ENCODE peak calls at places on chromosomes 16 and 17, in seven cellular contexts. M is esophagus squamous epithelium; Z is PC-9; N is upper lobe of right lung; C is CD8-positive, alpha-beta memory T cell; G is adipocyte; H is GM23248. Q is an unnamed sample.

GRCh38 chr17:66711936-66712335 is 123.0 kb upstream of the CACNG5 start:
- DNase-seq in H (no peak), N (peak; percentile 73), C (no peak), G (no peak), M (no peak), Z (peak; percentile 40), Q (no peak)

GRCh38 chr17:42937712-42938596 is 26.3 kb downstream of the AARSD1 start:
- DNase-seq in N (no peak), H (peak; percentile 80), Z (no peak), G (peak; percentile 83), M (no peak), C (peak; percentile 15), Q (peak; percentile 35)

GRCh38 chr17:71447644-71448043 is 673.2 kb upstream of the SOX9 start:
- DNase-seq in M (no peak), N (no peak), Z (peak; percentile 60), G (no peak), C (no peak), H (no peak), Q (no peak)

GRCh38 chr16:84299734-84300440 is 5.2 kb downstream of the WFDC1 start:
- DNase-seq in C (no peak), H (no peak), Z (no peak), M (no peak), G (no peak), N (no peak), Q (no peak)

GRCh38 chr16:28180660-28181556 is 30.9 kb downstream of the XPO6 start:
- DNase-seq in C (no peak), N (no peak), Z (no peak), H (peak; percentile 37), G (peak; percentile 59), M (no peak), Q (peak; percentile 33)

GRCh38 chr17:336110-337021 is 16.2 kb downstream of the RPH3AL start:
- DNase-seq in N (peak; percentile 92), Z (no peak), G (no peak), H (no peak), M (no peak), C (peak; percentile 76), Q (no peak)

GRCh38 chr16:52515068-52515671 is 31.8 kb downstream of the TOX3 start:
- DNase-seq in N (no peak), C (no peak), M (no peak), H (peak; percentile 4), Z (no peak), G (peak; percentile 1), Q (no peak)

GRCh38 chr16:78198299-78198698 is 98.8 kb downstream of the WWOX start:
- DNase-seq in Z (no peak), N (no peak), G (no peak), H (no peak), M (no peak), C (no peak), Q (no peak)

GRCh38 chr17:58329808-58330543 is 1.4 kb upstream of the TSPOAP1 start:
- DNase-seq in C (no peak), N (no peak), G (no peak), H (no peak), M (no peak), Z (no peak), Q (no peak)

GRCh38 chr17:38579934-38580333 is 25.8 kb downstream of the SRCIN1 start:
- DNase-seq in G (no peak), Z (no peak), H (peak; percentile 73), C (no peak), N (no peak), M (no peak), Q (peak; percentile 81)

DNA sequence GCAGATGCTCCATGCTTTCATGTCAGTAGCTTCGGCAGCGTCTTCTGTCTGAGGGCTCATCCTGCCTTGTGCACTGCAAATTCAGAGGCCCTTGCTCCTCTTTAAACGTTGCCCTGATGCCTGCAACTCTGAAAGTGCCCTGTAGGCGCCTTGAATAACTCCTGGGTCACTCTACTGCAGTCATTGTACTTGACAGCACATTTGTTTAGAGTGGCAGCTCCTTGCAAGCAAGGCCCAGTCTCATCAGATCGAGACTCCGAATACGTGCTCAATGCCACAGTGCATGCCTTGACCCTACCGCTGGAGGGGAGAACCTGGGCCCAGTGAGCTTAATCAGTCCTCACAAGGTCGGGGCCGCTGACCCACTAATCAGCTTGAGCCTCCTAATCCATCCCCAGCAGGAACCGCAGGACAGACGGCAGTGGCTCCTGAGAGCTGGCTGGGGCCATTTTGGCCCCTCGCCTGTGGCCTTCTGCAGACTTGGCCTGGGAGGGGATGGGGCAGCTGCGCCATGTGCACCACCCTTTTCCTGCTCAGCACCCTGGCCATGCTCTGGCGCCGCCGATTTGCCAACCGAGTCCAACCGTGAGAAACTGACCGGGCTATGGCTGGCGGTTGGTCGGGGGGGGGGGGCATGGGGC is at the start of gene PRCD:
- DNase-seq in Z (no peak), H (no peak), C (no peak), M (no peak), G (no peak), N (no peak), Q (no peak)
- H3K4me3 ChIP-seq in Z (peak within 1 kb of the TSS; percentile 38), H (peak within 1 kb of the TSS; percentile 67), C (no peak within 1 kb of the TSS), M (peak within 1 kb of the TSS; percentile 54), G (peak within 1 kb of the TSS; percentile 75), N (peak within 1 kb of the TSS; percentile 43), Q (peak within 1 kb of the TSS; percentile 26)

GRCh38 chr16:74743668-74744299 is 30.8 kb downstream of the FA2H start:
- DNase-seq in Z (peak; percentile 97), N (peak; percentile 82), M (no peak), C (no peak), H (peak; percentile 50), G (peak; percentile 50), Q (peak; percentile 60)
- H3K27me3 ChIP-seq in Z (no peaks in the 10 kb centered on the region), N (no peaks in the 10 kb centered on the region), M (peaks cover 8% of the 10 kb centered on the region), C (no peaks in the 10 kb centered on the region), H (no peaks in the 10 kb centered on the region), G (peaks cover 12% of the 10 kb centered on the region), Q (no peaks in the 10 kb centered on the region)

GRCh38 chr17:21816592-21817567 is 124.6 kb downstream of the KCNJ18 start:
- DNase-seq in N (no peak), G (no peak), H (no peak), M (no peak), Z (peak; percentile 28), C (no peak), Q (no peak)

GRCh38 chr17:21814776-21815175 is 122.5 kb downstream of the KCNJ18 start:
- DNase-seq in M (no peak), Z (no peak), C (no peak), H (no peak), N (no peak), G (no peak), Q (no peak)

GRCh38 chr17:21817791-21818364 is 125.6 kb downstream of the KCNJ18 start:
- DNase-seq in G (no peak), N (no peak), M (no peak), H (no peak), Z (peak; percentile 29), C (no peak), Q (no peak)

DNA sequence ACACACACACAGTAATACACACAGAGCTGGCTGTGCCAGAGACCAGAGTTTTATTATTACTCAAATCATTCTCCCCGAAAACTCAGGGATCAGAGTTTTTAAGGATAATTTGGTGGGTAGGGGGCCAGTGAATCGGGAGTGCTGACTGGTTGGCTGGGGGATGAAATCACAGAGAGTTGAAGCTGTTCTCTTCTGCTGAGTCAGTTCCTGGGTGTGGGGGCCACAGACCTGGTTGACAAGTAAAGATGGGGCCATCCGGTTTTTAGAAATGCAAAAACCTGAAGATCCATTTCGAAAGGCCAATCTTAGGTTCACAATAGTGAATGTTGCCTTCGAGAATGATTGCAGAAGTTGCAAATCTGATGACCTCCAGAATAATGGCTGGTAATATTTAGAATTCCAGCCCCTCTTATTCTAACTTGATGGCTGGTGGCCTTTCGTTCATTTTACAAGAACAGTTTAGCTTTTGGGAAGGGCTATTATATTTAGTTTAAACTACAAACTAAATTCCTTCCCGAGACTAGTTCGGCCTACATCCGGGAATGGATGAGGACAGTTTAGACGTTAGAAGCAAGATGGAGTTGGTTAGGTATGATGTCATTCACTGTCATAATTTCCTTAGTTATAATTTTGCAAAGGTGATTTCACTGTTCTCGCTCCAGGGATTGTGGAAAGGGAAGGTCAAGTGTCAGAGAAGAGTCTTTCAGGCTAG is 123.2 kb downstream of the KCNJ18 start:
- DNase-seq in H (no peak), Z (peak; percentile 35), C (no peak), N (no peak), M (no peak), G (no peak), Q (no peak)
- H3K9me3 ChIP-seq in H (no peaks in the 10 kb centered on the region), Z (no peaks in the 10 kb centered on the region), C (no peaks in the 10 kb centered on the region), N (no peaks in the 10 kb centered on the region), M (no peaks in the 10 kb centered on the region), G (no peaks in the 10 kb centered on the region), Q (no peaks in the 10 kb centered on the region)

GRCh38 chr17:73066148-73066884 is 26.2 kb downstream of the SLC39A11 start:
- DNase-seq in N (no peak), Z (no peak), G (no peak), H (no peak), M (no peak), C (no peak), Q (peak; percentile 43)

GRCh38 chr17:73069164-73069774 is 23.2 kb downstream of the SLC39A11 start:
- DNase-seq in Z (no peak), M (no peak), N (no peak), G (no peak), H (no peak), C (no peak), Q (no peak)

GRCh38 chr17:73069846-73070245 is 22.6 kb downstream of the SLC39A11 start:
- DNase-seq in H (no peak), N (no peak), G (peak; percentile 43), Z (no peak), C (no peak), M (no peak), Q (no peak)

GRCh38 chr17:73067075-73067474 is 25.4 kb downstream of the SLC39A11 start:
- DNase-seq in H (no peak), G (no peak), N (no peak), Z (no peak), M (no peak), C (no peak), Q (no peak)

GRCh38 chr17:73068322-73069153 is 23.9 kb downstream of the SLC39A11 start:
- DNase-seq in M (no peak), Z (peak; percentile 98), N (no peak), C (no peak), H (peak; percentile 70), G (peak; percentile 57), Q (peak; percentile 83)
- H3K4me3 ChIP-seq in M (no peak overlapping the region), Z (no peak overlapping the region), N (no peak overlapping the region), C (no peak overlapping the region), H (no peak overlapping the region), G (no peak overlapping the region), Q (peak overlapping the region; percentile 6)

DNA sequence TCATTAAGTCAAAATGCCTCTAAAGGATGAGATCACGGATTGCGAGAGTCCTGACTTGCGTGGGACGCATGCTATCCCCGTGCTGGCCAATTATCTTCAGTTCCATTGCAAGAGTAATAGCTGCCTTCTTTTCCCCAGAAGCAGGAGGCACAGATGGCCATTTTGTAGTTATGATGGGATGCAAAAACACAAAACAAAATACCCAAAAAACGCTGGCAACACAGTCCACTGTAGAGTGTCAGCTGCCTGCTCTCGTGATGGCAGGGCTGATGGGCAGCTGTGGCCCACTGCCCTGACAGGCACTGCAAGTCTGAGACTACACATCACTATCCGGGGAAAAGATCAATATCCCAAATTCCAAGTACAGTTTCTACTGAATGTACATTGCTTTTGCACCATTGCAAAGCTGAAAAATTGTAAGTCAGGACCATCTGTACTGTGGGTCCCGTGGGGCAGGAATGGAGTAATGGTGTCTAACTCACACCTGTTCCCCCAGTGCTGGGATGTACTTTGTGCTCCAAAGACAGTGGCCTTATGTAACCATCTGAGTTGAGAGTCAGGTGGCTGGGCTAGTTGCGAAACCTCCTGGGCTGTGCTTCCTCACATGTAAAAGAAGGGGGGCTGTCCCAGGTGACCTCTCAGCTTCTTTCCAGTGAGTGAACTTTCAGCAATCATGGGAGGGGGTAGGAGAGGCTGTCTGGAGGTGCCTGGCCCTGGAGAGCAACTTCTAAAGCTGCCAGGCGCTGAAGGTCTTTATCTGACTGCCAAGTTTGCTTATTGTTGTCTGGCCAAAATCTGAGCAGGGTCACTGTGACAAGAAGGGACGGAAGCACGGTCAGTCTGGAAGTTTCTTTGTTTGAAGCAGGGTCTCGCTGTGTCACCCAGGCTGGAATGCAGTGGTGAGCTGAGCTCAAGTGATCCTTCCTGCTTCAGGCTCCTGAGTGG is 4.7 kb downstream of the SLC47A1 start:
- DNase-seq in M (no peak), N (peak; percentile 82), Z (no peak), G (no peak), C (no peak), H (no peak), Q (no peak)
- H3K27me3 ChIP-seq in M (peaks cover 27% of the 10 kb centered on the region), N (peaks cover 3% of the 10 kb centered on the region), Z (peaks cover 18% of the 10 kb centered on the region), G (peaks cover 14% of the 10 kb centered on the region), C (peaks cover 8% of the 10 kb centered on the region), H (no peaks in the 10 kb centered on the region), Q (no peaks in the 10 kb centered on the region)

Q was measured in MG63.